ENCODE peak calls at places on chromosome 22, in five cellular contexts. One of them, this sample, is unnamed. For H3K4me1, the result is how much of the 10 kb centered on the place peaks cover.

GRCh38 chr22:50416996-50417395 is 57.8 kb downstream of the SBF1 start:
- DNase-seq in colonic mucosa: no peak
- DNase-seq in sigmoid colon: no peak
- DNase-seq in thoracic aorta: no peak
- DNase-seq in left ventricle myocardium inferior: no peak
- DNase-seq in this sample: no peak

GRCh38 chr22:31897842-31898241 is 46.5 kb upstream of the YWHAH start:
- DNase-seq in colonic mucosa: no peak
- DNase-seq in sigmoid colon: no peak
- DNase-seq in left ventricle myocardium inferior: no peak
- DNase-seq in thoracic aorta: no peak
- DNase-seq in this sample: no peak

GRCh38 chr22:47553436-47553835 is 791.0 kb downstream of the TBC1D22A start:
- DNase-seq in left ventricle myocardium inferior: no peak
- DNase-seq in colonic mucosa: no peak
- DNase-seq in sigmoid colon: no peak
- DNase-seq in thoracic aorta: no peak
- DNase-seq in this sample: no peak

GRCh38 chr22:31296258-31296657 is 4.0 kb upstream of the PIK3IP1 start:
- DNase-seq in left ventricle myocardium inferior: no peak
- DNase-seq in colonic mucosa: no peak
- DNase-seq in thoracic aorta: no peak
- DNase-seq in sigmoid colon: no peak
- DNase-seq in this sample: no peak

GRCh38 chr22:20575724-20576444 is 68.5 kb downstream of the MED15 start:
- DNase-seq in thoracic aorta: no peak
- DNase-seq in left ventricle myocardium inferior: no peak
- DNase-seq in sigmoid colon: no peak
- DNase-seq in colonic mucosa: no peak
- DNase-seq in this sample: no peak

GRCh38 chr22:38098410-38099249 is 11.9 kb downstream of the BAIAP2L2 start:
- DNase-seq in thoracic aorta: no peak
- DNase-seq in colonic mucosa: no peak
- DNase-seq in sigmoid colon: no peak
- DNase-seq in left ventricle myocardium inferior: no peak
- DNase-seq in this sample: no peak

GRCh38 chr22:30687358-30687757 is 7.3 kb upstream of the OSBP2 start:
- DNase-seq in thoracic aorta: no peak
- DNase-seq in colonic mucosa: no peak
- DNase-seq in sigmoid colon: no peak
- DNase-seq in left ventricle myocardium inferior: no peak
- DNase-seq in this sample: no peak

GRCh38 chr22:20859615-20860014 is 808 bp downstream of the SNAP29 start:
- DNase-seq in colonic mucosa: no peak
- DNase-seq in sigmoid colon: no peak
- DNase-seq in left ventricle myocardium inferior: no peak
- DNase-seq in thoracic aorta: no peak
- DNase-seq in this sample: peak

GRCh38 chr22:44394246-44395115 is 81.7 kb upstream of the SHISAL1 start:
- DNase-seq in sigmoid colon: peak
- DNase-seq in colonic mucosa: no peak
- DNase-seq in left ventricle myocardium inferior: peak
- DNase-seq in thoracic aorta: no peak
- DNase-seq in this sample: peak

GRCh38 chr22:39301926-39302325 is 17.5 kb downstream of the RPL3 start:
- DNase-seq in sigmoid colon: no peak
- DNase-seq in thoracic aorta: no peak
- DNase-seq in left ventricle myocardium inferior: no peak
- DNase-seq in colonic mucosa: no peak
- DNase-seq in this sample: no peak

GRCh38 chr22:42336527-42337227 is 66.2 kb upstream of the TCF20 start:
- DNase-seq in colonic mucosa: no peak
- DNase-seq in left ventricle myocardium inferior: no peak
- DNase-seq in sigmoid colon: no peak
- DNase-seq in thoracic aorta: no peak
- DNase-seq in this sample: no peak

GRCh38 chr22:26172389-26172990 is 3.2 kb downstream of the SEZ6L start:
- DNase-seq in left ventricle myocardium inferior: no peak
- DNase-seq in colonic mucosa: peak
- DNase-seq in thoracic aorta: no peak
- DNase-seq in sigmoid colon: no peak
- DNase-seq in this sample: no peak

GRCh38 chr22:19886605-19887250 is 32.1 kb upstream of the GNB1L start:
- DNase-seq in thoracic aorta: no peak
- DNase-seq in sigmoid colon: no peak
- DNase-seq in left ventricle myocardium inferior: peak
- DNase-seq in colonic mucosa: no peak
- DNase-seq in this sample: no peak

GRCh38 chr22:26674211-26675190 is 17.1 kb downstream of the MIAT start:
- DNase-seq in colonic mucosa: no peak
- DNase-seq in thoracic aorta: no peak
- DNase-seq in sigmoid colon: no peak
- DNase-seq in left ventricle myocardium inferior: no peak
- DNase-seq in this sample: no peak

GRCh38 chr22:42906605-42907338 is 49.7 kb upstream of the ARFGAP3 start:
- DNase-seq in sigmoid colon: peak
- DNase-seq in colonic mucosa: no peak
- DNase-seq in thoracic aorta: no peak
- DNase-seq in left ventricle myocardium inferior: peak
- DNase-seq in this sample: no peak

GRCh38 chr22:39920134-39920743 is 19.4 kb downstream of the GRAP2 start:
- DNase-seq in colonic mucosa: no peak
- DNase-seq in left ventricle myocardium inferior: no peak
- DNase-seq in thoracic aorta: no peak
- DNase-seq in sigmoid colon: no peak
- DNase-seq in this sample: no peak

GRCh38 chr22:49929553-49929979 is 11.1 kb downstream of the CRELD2 start:
- DNase-seq in thoracic aorta: no peak
- DNase-seq in sigmoid colon: peak
- DNase-seq in left ventricle myocardium inferior: peak
- DNase-seq in colonic mucosa: peak
- DNase-seq in this sample: peak

GRCh38 chr22:49812838-49813237 is 14.8 kb downstream of the BRD1 start:
- DNase-seq in colonic mucosa: no peak
- DNase-seq in thoracic aorta: no peak
- DNase-seq in sigmoid colon: peak
- DNase-seq in left ventricle myocardium inferior: no peak
- DNase-seq in this sample: no peak

GRCh38 chr22:19368876-19369275 is 62.7 kb downstream of the HIRA start:
- DNase-seq in thoracic aorta: no peak
- DNase-seq in sigmoid colon: peak
- DNase-seq in colonic mucosa: no peak
- DNase-seq in left ventricle myocardium inferior: no peak
- DNase-seq in this sample: peak

GRCh38 chr22:19067696-19068348 is 54.4 kb downstream of the DGCR2 start:
- DNase-seq in sigmoid colon: peak
- DNase-seq in thoracic aorta: no peak
- DNase-seq in colonic mucosa: no peak
- DNase-seq in left ventricle myocardium inferior: no peak
- DNase-seq in this sample: no peak

GRCh38 chr22:43320943-43321900 is 21.9 kb downstream of the SCUBE1 start:
- DNase-seq in sigmoid colon: no peak
- DNase-seq in colonic mucosa: no peak
- DNase-seq in thoracic aorta: no peak
- DNase-seq in left ventricle myocardium inferior: no peak
- DNase-seq in this sample: no peak

GRCh38 chr22:19750666-19751490 is 9.7 kb upstream of the TBX1 start:
- DNase-seq in colonic mucosa: no peak
- DNase-seq in thoracic aorta: no peak
- DNase-seq in left ventricle myocardium inferior: no peak
- DNase-seq in sigmoid colon: no peak
- DNase-seq in this sample: no peak

GRCh38 chr22:44291265-44292006 is 21.3 kb downstream of the SHISAL1 start:
- DNase-seq in left ventricle myocardium inferior: no peak
- DNase-seq in colonic mucosa: no peak
- DNase-seq in sigmoid colon: no peak
- DNase-seq in thoracic aorta: no peak
- DNase-seq in this sample: no peak

GRCh38 chr22:41563051-41563711 is 2.4 kb downstream of the CSDC2 start:
- DNase-seq in colonic mucosa: no peak
- DNase-seq in thoracic aorta: no peak
- DNase-seq in sigmoid colon: no peak
- DNase-seq in left ventricle myocardium inferior: no peak
- DNase-seq in this sample: no peak

GRCh38 chr22:48369789-48370507 is 1457.7 kb downstream of the BRD1 start:
- DNase-seq in colonic mucosa: peak
- DNase-seq in left ventricle myocardium inferior: no peak
- DNase-seq in sigmoid colon: peak
- DNase-seq in thoracic aorta: no peak
- DNase-seq in this sample: no peak

GRCh38 chr22:42180349-42180842 is 49.8 kb upstream of the CYP2D6 start:
- DNase-seq in thoracic aorta: no peak
- DNase-seq in sigmoid colon: peak
- DNase-seq in left ventricle myocardium inferior: no peak
- DNase-seq in colonic mucosa: no peak
- DNase-seq in this sample: no peak

GRCh38 chr22:41770715-41771452 is 29.6 kb upstream of the CCDC134 start:
- DNase-seq in colonic mucosa: no peak
- DNase-seq in left ventricle myocardium inferior: no peak
- DNase-seq in thoracic aorta: no peak
- DNase-seq in sigmoid colon: no peak
- DNase-seq in this sample: no peak

GRCh38 chr22:18983120-18983651 is 47.1 kb upstream of the PRODH start:
- DNase-seq in thoracic aorta: no peak
- DNase-seq in sigmoid colon: peak
- DNase-seq in colonic mucosa: no peak
- DNase-seq in left ventricle myocardium inferior: no peak
- DNase-seq in this sample: peak

GRCh38 chr22:42366815-42367581 is 65.2 kb downstream of the NFAM1 start:
- DNase-seq in sigmoid colon: peak
- DNase-seq in colonic mucosa: no peak
- DNase-seq in left ventricle myocardium inferior: peak
- DNase-seq in thoracic aorta: no peak
- DNase-seq in this sample: no peak

GRCh38 chr22:49925525-49926128 is 7.2 kb downstream of the CRELD2 start:
- DNase-seq in left ventricle myocardium inferior: no peak
- DNase-seq in colonic mucosa: no peak
- DNase-seq in thoracic aorta: no peak
- DNase-seq in sigmoid colon: no peak
- DNase-seq in this sample: no peak

GRCh38 chr22:30802202-30803166 is 107.8 kb downstream of the OSBP2 start:
- DNase-seq in thoracic aorta: peak
- DNase-seq in left ventricle myocardium inferior: peak
- DNase-seq in colonic mucosa: peak
- DNase-seq in sigmoid colon: peak
- DNase-seq in this sample: peak

GRCh38 chr22:43945632-43946390 is 9.4 kb upstream of the SAMM50 start:
- DNase-seq in left ventricle myocardium inferior: peak
- DNase-seq in sigmoid colon: no peak
- DNase-seq in colonic mucosa: peak
- DNase-seq in thoracic aorta: no peak
- DNase-seq in this sample: peak

GRCh38 chr22:49535527-49536125 is 292.0 kb downstream of the BRD1 start:
- DNase-seq in colonic mucosa: no peak
- DNase-seq in left ventricle myocardium inferior: no peak
- DNase-seq in thoracic aorta: no peak
- DNase-seq in sigmoid colon: peak
- DNase-seq in this sample: peak

GRCh38 chr22:39290724-39291161 is 28.7 kb downstream of the RPL3 start:
- DNase-seq in colonic mucosa: no peak
- DNase-seq in sigmoid colon: peak
- DNase-seq in thoracic aorta: no peak
- DNase-seq in left ventricle myocardium inferior: peak
- DNase-seq in this sample: no peak

GRCh38 chr22:31328545-31328960 is 17.6 kb downstream of the PATZ1 start:
- DNase-seq in thoracic aorta: no peak
- DNase-seq in colonic mucosa: no peak
- DNase-seq in left ventricle myocardium inferior: no peak
- DNase-seq in sigmoid colon: no peak
- DNase-seq in this sample: no peak

GRCh38 chr22:22720201-22720723 is 75.8 kb downstream of the GGTLC2 start:
- DNase-seq in thoracic aorta: no peak
- DNase-seq in left ventricle myocardium inferior: no peak
- DNase-seq in colonic mucosa: peak
- DNase-seq in sigmoid colon: no peak
- DNase-seq in this sample: no peak
- TF ChIP-seq CTCF in thoracic aorta: no peak
- TF ChIP-seq CTCF in left ventricle myocardium inferior: peak
- TF ChIP-seq CTCF in colonic mucosa: peak
- TF ChIP-seq CTCF in sigmoid colon: no peak
- TF ChIP-seq CTCF in this sample: peak

DNA sequence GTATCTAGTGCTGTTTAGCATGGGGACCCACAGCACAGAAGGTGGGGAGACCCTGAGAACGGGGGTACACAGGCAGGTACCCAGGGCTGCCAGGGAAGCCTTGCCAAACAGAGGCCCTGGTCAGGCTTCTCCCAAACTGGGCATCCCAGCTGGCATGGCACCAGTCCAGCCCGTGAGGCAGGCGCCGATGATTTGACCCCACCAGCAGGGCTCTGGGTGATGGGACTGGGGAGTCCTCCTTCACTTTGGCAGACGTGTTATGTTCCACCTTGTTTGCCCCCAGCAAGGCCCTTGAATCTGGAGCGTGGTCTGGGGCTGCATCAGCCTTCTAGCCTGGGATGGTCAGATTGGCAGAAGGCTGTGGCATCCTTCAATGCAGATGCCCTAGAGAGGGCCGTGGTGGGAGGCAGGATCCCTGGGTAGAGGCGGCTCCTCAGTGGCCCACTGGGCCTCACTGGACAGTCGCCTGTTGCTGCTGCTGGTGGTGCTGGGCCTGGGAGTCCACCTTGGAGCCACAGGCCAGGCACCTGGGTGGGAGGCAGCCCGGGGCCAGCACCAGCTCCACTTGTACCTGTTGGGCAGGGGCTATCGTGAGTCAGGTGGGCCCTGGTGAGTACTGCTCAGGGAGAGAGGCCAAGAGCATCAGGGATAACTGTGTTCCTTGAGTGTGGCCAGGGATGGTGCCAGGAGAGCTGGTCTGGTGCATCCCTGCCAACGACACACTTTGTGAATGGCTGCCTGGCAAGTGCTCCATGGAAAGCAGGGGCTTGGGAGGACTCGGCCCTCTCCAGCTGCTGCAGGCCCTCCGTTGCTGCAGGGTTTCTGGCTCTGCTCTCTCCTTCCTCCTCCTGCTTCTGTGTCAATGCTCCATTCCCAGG is 3.3 kb downstream of the ADORA2A start:
- DNase-seq in thoracic aorta: no peak
- DNase-seq in sigmoid colon: peak
- DNase-seq in left ventricle myocardium inferior: no peak
- DNase-seq in colonic mucosa: no peak
- DNase-seq in this sample: peak
- H3K27ac ChIP-seq in thoracic aorta: no peak
- H3K27ac ChIP-seq in sigmoid colon: no peak
- H3K27ac ChIP-seq in left ventricle myocardium inferior: peak
- H3K27ac ChIP-seq in colonic mucosa: no peak
- H3K27ac ChIP-seq in this sample: no peak

GRCh38 chr22:45930324-45930723 is 46.6 kb downstream of the WNT7B start:
- DNase-seq in thoracic aorta: no peak
- DNase-seq in sigmoid colon: no peak
- DNase-seq in left ventricle myocardium inferior: no peak
- DNase-seq in colonic mucosa: no peak
- DNase-seq in this sample: no peak
- H3K4me1 ChIP-seq in thoracic aorta: under half
- H3K4me1 ChIP-seq in sigmoid colon: under half
- H3K4me1 ChIP-seq in left ventricle myocardium inferior: under half
- H3K4me1 ChIP-seq in colonic mucosa: under half
- H3K4me1 ChIP-seq in this sample: under half

GRCh38 chr22:17912942-17913704 is 111.2 kb downstream of the MICAL3 start:
- DNase-seq in left ventricle myocardium inferior: no peak
- DNase-seq in thoracic aorta: no peak
- DNase-seq in colonic mucosa: no peak
- DNase-seq in sigmoid colon: peak
- DNase-seq in this sample: no peak
- TF ChIP-seq CTCF in left ventricle myocardium inferior: no peak
- TF ChIP-seq CTCF in thoracic aorta: no peak
- TF ChIP-seq CTCF in colonic mucosa: no peak
- TF ChIP-seq CTCF in sigmoid colon: no peak
- TF ChIP-seq CTCF in this sample: no peak

GRCh38 chr22:36411589-36412258 is 24.0 kb upstream of the MYH9 start:
- DNase-seq in left ventricle myocardium inferior: no peak
- DNase-seq in colonic mucosa: peak
- DNase-seq in thoracic aorta: no peak
- DNase-seq in sigmoid colon: no peak
- DNase-seq in this sample: no peak
- H3K27ac ChIP-seq in left ventricle myocardium inferior: no peak
- H3K27ac ChIP-seq in colonic mucosa: peak
- H3K27ac ChIP-seq in thoracic aorta: no peak
- H3K27ac ChIP-seq in sigmoid colon: no peak
- H3K27ac ChIP-seq in this sample: peak

This sample was measured in upper lobe of right lung.